ENCODE peak calls at places on chromosomes 16 and 17, in four cellular contexts. O is K562, W is GM12878, Z is HepG2. Q is an unnamed sample.

GRCh38 chr16:14043793-14044192 is 27.3 kb upstream of the MRTFB start:
- DNase-seq in O (no peak), Z (no peak), W (no peak), Q (no peak)

GRCh38 chr16:47366228-47366627 is 94.6 kb downstream of the ITFG1 start:
- DNase-seq in W (no peak), O (no peak), Z (no peak), Q (no peak)

GRCh38 chr17:21286771-21287702 is 2.5 kb downstream of the MAP2K3 start:
- DNase-seq in W (no peak), Z (peak), O (no peak), Q (no peak)

GRCh38 chr16:53515811-53516210 is 12.8 kb upstream of the AKTIP start:
- DNase-seq in O (no peak), W (no peak), Z (no peak), Q (no peak)

GRCh38 chr16:15932939-15933338 is 16.5 kb upstream of the ABCC1 start:
- DNase-seq in O (no peak), Z (no peak), W (no peak), Q (no peak)

GRCh38 chr17:45129426-45129939 is 2.8 kb downstream of the PLCD3 start:
- DNase-seq in O (no peak), Z (peak), W (no peak), Q (no peak)

GRCh38 chr17:66724581-66725341 is 110.2 kb upstream of the CACNG5 start:
- DNase-seq in Z (no peak), O (no peak), W (no peak), Q (no peak)

GRCh38 chr17:63954402-63955063 is 18.2 kb downstream of the SCN4A start:
- DNase-seq in Z (no peak), O (no peak), W (no peak), Q (no peak)

GRCh38 chr17:17904171-17905035 is 67.6 kb upstream of the SREBF1 start:
- DNase-seq in Z (peak), O (no peak), W (no peak), Q (no peak)

GRCh38 chr16:73126453-73126853 is 78.5 kb upstream of the ZFHX3 start:
- DNase-seq in W (no peak), Z (peak), O (no peak), Q (no peak)

GRCh38 chr16:87344931-87345631 is 27.9 kb upstream of the C16orf95 start:
- DNase-seq in W (no peak), O (no peak), Z (no peak), Q (no peak)

GRCh38 chr17:5203178-5203907 is 11.7 kb upstream of the ZNF594 start:
- DNase-seq in Z (no peak), O (no peak), W (no peak), Q (no peak)

GRCh38 chr17:82107341-82107860 is 9.4 kb upstream of the FASN start:
- DNase-seq in O (no peak), W (no peak), Z (peak), Q (no peak)

GRCh38 chr16:22070361-22071351 is 21.7 kb upstream of the VWA3A start:
- DNase-seq in O (no peak), W (no peak), Z (no peak), Q (no peak)

GRCh38 chr16:11432856-11433395 is 87.7 kb downstream of the RMI2 start:
- DNase-seq in Z (no peak), O (no peak), W (no peak), Q (no peak)

GRCh38 chr16:41439-42068 is 11.9 kb downstream of the POLR3K start:
- DNase-seq in W (no peak), Z (no peak), O (no peak), Q (no peak)

GRCh38 chr17:62017912-62018311 is 47.2 kb downstream of the MED13 start:
- DNase-seq in O (no peak), W (no peak), Z (no peak), Q (no peak)

GRCh38 chr17:62014526-62014925 is 50.6 kb downstream of the MED13 start:
- DNase-seq in O (no peak), W (no peak), Z (no peak), Q (no peak)

DNA sequence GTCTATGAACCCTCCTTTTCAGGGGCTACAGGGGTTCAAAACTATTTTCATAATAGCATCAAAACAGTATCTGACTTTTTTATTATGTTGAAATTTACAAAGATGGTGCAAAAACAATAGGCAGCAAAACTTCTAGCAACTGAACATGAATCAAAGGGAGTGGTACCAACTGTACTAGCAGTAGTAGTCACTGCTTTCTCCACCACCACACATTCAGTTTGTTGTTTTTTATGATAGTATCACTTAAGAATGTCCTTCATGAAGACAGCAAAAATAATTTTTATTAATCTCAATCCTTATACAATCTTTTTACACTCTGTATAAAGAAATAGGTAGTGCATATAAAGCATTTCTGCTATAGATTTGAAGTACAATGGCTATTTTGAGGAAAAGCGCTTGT is 47.6 kb downstream of the MED13 start:
- DNase-seq in W (no peak), Z (no peak), O (no peak), Q (no peak)
- TF ChIP-seq CBFB in W (no peak), Z (no peak), O (no peak), Q (no peak)

GRCh38 chr17:7838291-7839075 is 4.5 kb downstream of the KDM6B start:
- DNase-seq in O (peak), W (no peak), Z (peak), Q (no peak)
- TF ChIP-seq CBFB in O (peak), W (no peak), Z (peak), Q (no peak)

DNA sequence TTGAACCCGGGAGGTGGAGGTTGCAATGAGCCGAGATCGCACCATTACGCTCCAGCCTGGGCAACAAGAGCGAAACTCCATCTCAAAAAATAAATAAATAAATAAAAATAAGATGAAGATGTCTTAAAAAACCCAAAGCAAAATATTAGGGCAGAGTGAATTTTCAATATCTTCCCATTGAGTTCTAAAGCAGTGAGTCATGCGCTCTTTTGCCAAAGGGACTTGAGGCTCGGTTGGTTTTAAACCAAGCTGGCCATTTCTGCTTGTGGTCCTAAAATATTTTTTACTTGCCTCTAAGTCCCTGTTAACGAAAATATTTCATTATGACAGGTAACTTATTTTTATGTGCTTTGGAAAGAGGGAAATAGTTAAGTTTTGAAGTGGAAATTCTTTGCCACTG is 4.7 kb downstream of the PAFAH1B1 start:
- DNase-seq in O (no peak), Z (no peak), W (no peak), Q (no peak)
- TF ChIP-seq CBFB in O (no peak), Z (no peak), W (no peak), Q (no peak)

GRCh38 chr16:81517630-81518438 is 73.2 kb downstream of the CMIP start:
- DNase-seq in O (no peak), W (no peak), Z (no peak), Q (no peak)
- TF ChIP-seq CBFB in O (no peak), W (no peak), Z (no peak), Q (no peak)

GRCh38 chr16:3816326-3816725 is 64.2 kb downstream of the CREBBP start:
- DNase-seq in W (no peak), Z (no peak), O (no peak), Q (no peak)

GRCh38 chr16:3819175-3819527 is 61.4 kb downstream of the CREBBP start:
- DNase-seq in O (no peak), W (no peak), Z (no peak), Q (no peak)

GRCh38 chr16:3822366-3823045 is 58.0 kb downstream of the CREBBP start:
- DNase-seq in W (no peak), Z (no peak), O (no peak), Q (no peak)

GRCh38 chr16:3823427-3823826 is 57.1 kb downstream of the CREBBP start:
- DNase-seq in W (no peak), Z (no peak), O (no peak), Q (no peak)

GRCh38 chr16:3819741-3820724 is 60.5 kb downstream of the CREBBP start:
- DNase-seq in W (no peak), Z (no peak), O (peak), Q (no peak)
- TF ChIP-seq CBFB in W (no peak), Z (no peak), O (no peak), Q (no peak)

Q was measured in WTC11.